ENCODE peak calls at places on chromosomes 13 and 19, in eight cellular contexts. X is heart right ventricle, G is Caco-2, H is Panc1, M is Peyer's patch, J is aorta, P is cardiac muscle cell, W is body of pancreas. B is an unnamed sample.
A peak's percentile ranks its signal among the peaks of the same experiment; 100 is the strongest.

GRCh38 chr19:33394006-33394722 is 20.7 kb downstream of the CEBPG start:
- DNase-seq in X (no peak), G (peak; percentile 33), H (no peak), M (no peak), J (peak; percentile 82), P (no peak), W (no peak), B (peak; percentile 57)

GRCh38 chr13:94112227-94112626 is 367.3 kb downstream of the DCT start:
- DNase-seq in X (peak; percentile 6), G (no peak), H (no peak), M (no peak), J (peak; percentile 42), P (no peak), W (peak; percentile 18), B (no peak)

GRCh38 chr19:8209965-8210659 is 942 bp downstream of the CERS4 start:
- DNase-seq in X (peak; percentile 14), G (no peak), H (no peak), M (no peak), J (no peak), P (no peak), W (no peak), B (no peak)

GRCh38 chr13:23500858-23501257 is 67.4 kb upstream of the SACS start:
- DNase-seq in X (no peak), G (no peak), H (no peak), M (no peak), J (no peak), P (no peak), W (no peak), B (no peak)

GRCh38 chr19:33809960-33810359 is 13.3 kb downstream of the KCTD15 start:
- DNase-seq in X (no peak), G (no peak), H (no peak), M (no peak), J (no peak), P (no peak), W (no peak), B (no peak)

GRCh38 chr13:47809411-47809810 is 191.7 kb downstream of the SUCLA2 start:
- DNase-seq in X (no peak), G (peak; percentile 62), H (no peak), M (no peak), J (no peak), P (no peak), W (no peak), B (no peak)

GRCh38 chr13:97191615-97192014 is 30.5 kb upstream of the MBNL2 start:
- DNase-seq in X (no peak), G (no peak), H (no peak), M (no peak), J (no peak), P (no peak), W (no peak), B (no peak)

GRCh38 chr19:3268763-3269162 is 44.3 kb downstream of the CELF5 start:
- DNase-seq in X (no peak), G (no peak), H (no peak), M (no peak), J (no peak), P (no peak), W (no peak), B (no peak)

GRCh38 chr13:50080158-50080855 is 65.1 kb downstream of the KCNRG start:
- DNase-seq in X (no peak), G (no peak), H (no peak), M (no peak), J (peak; percentile 53), P (peak; percentile 36), W (no peak), B (no peak)

GRCh38 chr13:113489549-113490495 is 689 bp downstream of the DCUN1D2 start:
- DNase-seq in X (peak; percentile 33), G (no peak), H (no peak), M (peak; percentile 27), J (no peak), P (peak; percentile 38), W (peak; percentile 50), B (no peak)

GRCh38 chr13:98105929-98106336 is 37.0 kb upstream of the FARP1 start:
- DNase-seq in X (peak; percentile 72), G (peak; percentile 37), H (no peak), M (no peak), J (no peak), P (no peak), W (no peak), B (peak; percentile 18)

GRCh38 chr19:11192957-11193939 is 4.1 kb downstream of the KANK2 start:
- DNase-seq in X (no peak), G (no peak), H (no peak), M (no peak), J (no peak), P (no peak), W (no peak), B (no peak)
- H3K4me1 ChIP-seq in X (peaks cover 31% of the 10 kb centered on the region), G (no peaks in the 10 kb centered on the region), H (peaks cover 13% of the 10 kb centered on the region), M (no peaks in the 10 kb centered on the region), J (peaks cover 5% of the 10 kb centered on the region), P (no peaks in the 10 kb centered on the region), W (peaks cover 54% of the 10 kb centered on the region), B (peaks cover 98% of the 10 kb centered on the region)

GRCh38 chr19:41296323-41296935 is 13.5 kb upstream of the CCDC97 start:
- DNase-seq in X (no peak), G (no peak), H (no peak), M (no peak), J (no peak), P (no peak), W (no peak), B (no peak)

GRCh38 chr19:41294393-41294792 is 15.6 kb upstream of the CCDC97 start:
- DNase-seq in X (no peak), G (no peak), H (no peak), M (no peak), J (no peak), P (no peak), W (no peak), B (no peak)

GRCh38 chr19:41297628-41298326 is 12.2 kb upstream of the CCDC97 start:
- DNase-seq in X (no peak), G (no peak), H (no peak), M (peak; percentile 85), J (no peak), P (no peak), W (no peak), B (no peak)

GRCh38 chr19:41298327-41298964 is 11.5 kb upstream of the CCDC97 start:
- DNase-seq in X (peak; percentile 88), G (no peak), H (no peak), M (peak; percentile 65), J (peak; percentile 94), P (peak; percentile 87), W (peak; percentile 59), B (peak; percentile 79)

GRCh38 chr19:41295506-41295905 is 14.5 kb upstream of the CCDC97 start:
- DNase-seq in X (no peak), G (peak; percentile 51), H (no peak), M (no peak), J (no peak), P (peak; percentile 28), W (no peak), B (no peak)
- H3K4me1 ChIP-seq in X (peaks cover 16% of the 10 kb centered on the region), G (peaks cover 13% of the 10 kb centered on the region), H (no peaks in the 10 kb centered on the region), M (peaks cover 35% of the 10 kb centered on the region), J (no peaks in the 10 kb centered on the region), P (peaks cover 52% of the 10 kb centered on the region), W (peaks cover 20% of the 10 kb centered on the region), B (peaks cover 46% of the 10 kb centered on the region)

GRCh38 chr19:40598121-40598917 is 2.9 kb upstream of the LTBP4 start:
- DNase-seq in X (peak; percentile 90), G (peak; percentile 89), H (no peak), M (peak; percentile 86), J (peak; percentile 91), P (peak; percentile 92), W (peak; percentile 89), B (peak; percentile 89)
- H3K4me1 ChIP-seq in X (peaks cover 24% of the 10 kb centered on the region), G (peaks cover 29% of the 10 kb centered on the region), H (peaks cover 22% of the 10 kb centered on the region), M (peaks cover 45% of the 10 kb centered on the region), J (no peaks in the 10 kb centered on the region), P (peaks cover 32% of the 10 kb centered on the region), W (peaks cover 53% of the 10 kb centered on the region), B (peaks cover 63% of the 10 kb centered on the region)

DNA sequence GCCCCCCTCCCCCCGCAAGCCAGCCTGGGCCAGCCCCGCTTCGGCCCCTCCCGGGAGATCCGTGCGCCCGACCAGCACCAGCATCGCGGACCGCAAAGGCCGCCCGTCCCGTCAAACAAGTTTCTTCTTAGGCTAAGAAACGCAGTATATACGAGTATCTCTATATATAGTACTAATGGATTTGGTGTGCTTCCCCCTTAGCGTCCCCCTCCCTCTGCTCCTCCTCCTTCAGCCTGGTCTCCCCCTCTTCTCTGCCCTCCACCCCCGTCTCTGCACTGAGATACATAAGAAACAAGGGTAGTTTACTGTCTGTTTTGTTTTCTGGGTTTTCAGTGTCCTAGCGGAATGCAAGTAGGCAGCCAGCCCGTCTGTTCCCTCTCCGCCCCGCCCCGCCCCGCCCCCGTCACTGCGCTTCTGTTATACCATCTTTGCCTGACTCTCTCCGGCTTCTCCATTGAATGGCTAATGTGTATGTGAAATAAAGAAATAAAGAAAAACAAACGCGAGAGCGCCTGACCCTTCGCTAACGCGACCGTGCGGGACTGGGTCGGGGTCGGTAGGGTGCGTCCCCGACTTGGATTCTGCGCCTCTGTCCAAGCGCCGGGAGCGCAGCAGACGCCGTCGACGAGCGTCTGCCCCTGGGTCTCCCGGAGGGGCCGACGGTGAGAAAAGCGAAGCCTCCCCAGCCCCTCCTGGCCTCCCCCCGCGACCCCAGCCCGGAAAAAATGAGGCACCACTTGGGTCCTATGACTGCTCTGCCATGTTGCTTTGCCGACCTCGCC is 4.2 kb downstream of the LYL1 start:
- DNase-seq in X (no peak), G (no peak), H (no peak), M (peak; percentile 50), J (peak; percentile 63), P (no peak), W (no peak), B (no peak)
- H3K4me1 ChIP-seq in X (peaks cover 35% of the 10 kb centered on the region), G (peaks cover 11% of the 10 kb centered on the region), H (peaks cover 40% of the 10 kb centered on the region), M (peaks cover 35% of the 10 kb centered on the region), J (no peaks in the 10 kb centered on the region), P (peaks cover 10% of the 10 kb centered on the region), W (peaks cover 31% of the 10 kb centered on the region), B (peaks cover 98% of the 10 kb centered on the region)

GRCh38 chr19:51726049-51726448 is 2.3 kb upstream of the HAS1 start:
- DNase-seq in X (no peak), G (no peak), H (no peak), M (no peak), J (peak; percentile 77), P (no peak), W (no peak), B (peak; percentile 50)
- H3K4me1 ChIP-seq in X (no peaks in the 10 kb centered on the region), G (no peaks in the 10 kb centered on the region), H (no peaks in the 10 kb centered on the region), M (no peaks in the 10 kb centered on the region), J (no peaks in the 10 kb centered on the region), P (no peaks in the 10 kb centered on the region), W (no peaks in the 10 kb centered on the region), B (no peaks in the 10 kb centered on the region)

DNA sequence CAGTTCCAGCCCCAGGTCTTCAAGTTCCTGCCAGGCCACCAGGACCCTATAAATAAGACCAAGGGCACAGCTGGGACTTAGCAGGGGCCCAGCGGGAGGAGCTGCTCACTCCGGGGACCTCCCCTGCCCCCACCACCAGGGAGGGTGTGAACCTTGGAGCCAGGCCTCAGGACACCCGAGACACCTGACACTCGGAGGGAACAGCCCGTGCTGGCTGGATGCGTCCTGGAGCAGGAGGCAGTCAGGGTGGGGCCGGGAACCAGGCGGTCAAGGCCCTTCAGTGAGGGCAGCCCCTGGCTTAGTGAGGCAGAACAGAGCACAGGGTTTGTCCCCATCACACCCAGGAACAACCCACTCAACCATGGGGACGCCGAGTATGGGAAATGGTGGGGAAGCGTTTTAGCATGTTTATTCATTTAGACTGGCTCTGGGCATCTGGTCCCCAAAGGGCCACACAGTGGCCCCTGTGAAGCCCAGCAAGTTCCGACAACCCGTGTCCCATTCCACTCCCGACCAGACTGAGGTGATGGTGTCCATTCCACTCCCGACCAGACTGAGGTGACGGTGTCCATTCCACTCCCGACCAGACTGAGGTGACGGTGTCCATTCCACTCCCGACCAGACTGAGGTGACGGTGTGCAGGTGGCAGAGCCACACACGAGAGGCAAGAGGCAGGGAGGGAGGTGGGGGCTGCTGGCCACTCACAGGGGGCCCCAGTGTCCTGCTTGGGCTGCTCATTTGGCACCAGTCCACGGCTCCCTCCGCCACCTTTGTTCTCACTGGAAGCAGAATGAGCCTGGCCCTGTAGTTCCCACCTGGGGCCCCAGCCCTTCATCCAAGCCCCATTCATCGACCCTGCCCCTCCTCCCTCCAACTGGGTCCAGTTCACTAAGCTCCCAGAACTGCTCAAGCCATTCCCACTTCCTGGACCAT is 2.2 kb upstream of the MIDN start:
- DNase-seq in X (peak; percentile 82), G (peak; percentile 75), H (no peak), M (no peak), J (no peak), P (peak; percentile 59), W (peak; percentile 63), B (peak; percentile 89)
- H3K4me1 ChIP-seq in X (peaks cover 35% of the 10 kb centered on the region), G (peaks cover 37% of the 10 kb centered on the region), H (peaks cover 25% of the 10 kb centered on the region), M (peaks cover 44% of the 10 kb centered on the region), J (no peaks in the 10 kb centered on the region), P (peaks cover 8% of the 10 kb centered on the region), W (peaks cover 66% of the 10 kb centered on the region), B (peaks cover 82% of the 10 kb centered on the region)

B was measured in left ventricle myocardium inferior.